ENCODE peak calls at places on chromosomes 11 and 22, in four cellular contexts. N is ELR, V is GF-D8, Y is lung. M is an unnamed sample.

GRCh38 chr11:19241260-19242183 is 777 bp upstream of the E2F8 start:
- DNase-seq in N (peak), V (no peak), Y (no peak), M (no peak)

GRCh38 chr11:88188251-88189030 is 13.2 kb upstream of the RAB38 start:
- DNase-seq in N (no peak), V (no peak), Y (no peak), M (no peak)

GRCh38 chr11:4454031-4454430 is 4.9 kb downstream of the OR52K2 start:
- DNase-seq in N (no peak), V (no peak), Y (no peak), M (no peak)

GRCh38 chr22:37566329-37566837 is 6.1 kb downstream of the CDC42EP1 start:
- DNase-seq in N (no peak), V (no peak), Y (no peak), M (no peak)

GRCh38 chr11:17747131-17747955 is 12.8 kb downstream of the KCNC1 start:
- DNase-seq in N (no peak), V (no peak), Y (no peak), M (no peak)

GRCh38 chr11:29452131-29452530 is 564.7 kb downstream of the KCNA4 start:
- DNase-seq in N (peak), V (no peak), Y (no peak), M (no peak)

GRCh38 chr11:76551400-76551799 is 106.6 kb downstream of the EMSY start:
- DNase-seq in N (no peak), V (no peak), Y (no peak), M (no peak)

GRCh38 chr11:1564535-1565172 is 7.4 kb downstream of the DUSP8 start:
- DNase-seq in N (peak), V (no peak), Y (no peak), M (peak)

GRCh38 chr11:116421529-116422185 is 351.1 kb downstream of the BUD13 start:
- DNase-seq in N (no peak), V (no peak), Y (no peak), M (no peak)

GRCh38 chr11:2988361-2988762 is 3.8 kb downstream of the NAP1L4 start:
- DNase-seq in N (no peak), V (no peak), Y (no peak), M (no peak)

GRCh38 chr11:135033545-135033944 is 621.5 kb upstream of the B3GAT1 start:
- DNase-seq in N (no peak), V (no peak), Y (no peak), M (no peak)

GRCh38 chr22:21796231-21796630 is 60.6 kb upstream of the YPEL1 start:
- DNase-seq in N (no peak), V (no peak), Y (no peak), M (no peak)

GRCh38 chr11:62656801-62657429 is 3.8 kb upstream of the INTS5 start:
- DNase-seq in N (no peak), V (no peak), Y (no peak), M (no peak)

GRCh38 chr11:12717851-12718291 is 43.6 kb downstream of the TEAD1 start:
- DNase-seq in N (peak), V (no peak), Y (no peak), M (no peak)

GRCh38 chr11:119369035-119369925 is 12.2 kb downstream of the USP2 start:
- DNase-seq in N (no peak), V (no peak), Y (no peak), M (no peak)

GRCh38 chr11:10514210-10514609 is 26.8 kb downstream of the RNF141 start:
- DNase-seq in N (peak), V (no peak), Y (no peak), M (no peak)

GRCh38 chr11:85889676-85890579 is 34.7 kb downstream of the CCDC83 start:
- DNase-seq in N (peak), V (no peak), Y (no peak), M (no peak)

GRCh38 chr22:30425616-30426394 is at the start of gene MTFP1:
- DNase-seq in N (peak), V (peak), Y (peak), M (no peak)

GRCh38 chr11:120024586-120024985 is 113.3 kb downstream of the TRIM29 start:
- DNase-seq in N (no peak), V (no peak), Y (no peak), M (no peak)

GRCh38 chr11:2993000-2993330 is 836 bp upstream of the NAP1L4 start:
- DNase-seq in N (no peak), V (no peak), Y (no peak), M (no peak)

GRCh38 chr22:36334838-36335603 is 52.7 kb downstream of the MYH9 start:
- DNase-seq in N (peak), V (peak), Y (no peak), M (no peak)

GRCh38 chr11:28284206-28284605 is 176.0 kb downstream of the METTL15 start:
- DNase-seq in N (no peak), V (no peak), Y (no peak), M (no peak)

GRCh38 chr11:62611705-62612365 is 740 bp downstream of the EML3 start:
- DNase-seq in N (peak), V (no peak), Y (peak), M (no peak)

GRCh38 chr22:45083659-45084305 is 74.0 kb upstream of the PHF21B start:
- DNase-seq in N (peak), V (no peak), Y (no peak), M (no peak)

GRCh38 chr11:112610996-112611795 is 350.0 kb upstream of the NCAM1 start:
- DNase-seq in N (peak), V (no peak), Y (no peak), M (no peak)

GRCh38 chr11:45174963-45175362 is 28.5 kb downstream of the PRDM11 start:
- DNase-seq in N (no peak), V (no peak), Y (no peak), M (no peak)